ENCODE peak calls at places on chromosomes 2 and 18, in six cellular contexts. F is A549, L is HepG2, A is K562, O is upper lobe of left lung, Q is GM12878. X is an unnamed sample.

GRCh38 chr2:112491946-112492345 is 10.0 kb downstream of the TTL start:
- ATAC-seq in A (no peak), Q (no peak), L (no peak), O (no peak), F (no peak), X (no peak)

GRCh38 chr2:80073134-80073561 is 231.4 kb downstream of the LRRTM1 start:
- ATAC-seq in F (peak), L (peak), Q (peak), O (peak), A (peak), X (no peak)

GRCh38 chr2:63862802-63863201 is 21.1 kb downstream of the UGP2 start:
- ATAC-seq in A (no peak), F (peak), L (no peak), Q (no peak), O (no peak), X (no peak)

GRCh38 chr2:105646423-105647076 is 98.2 kb upstream of the NCK2 start:
- ATAC-seq in Q (no peak), F (no peak), A (no peak), L (no peak), O (no peak), X (no peak)

GRCh38 chr2:58834404-58834803 is 593.3 kb upstream of the FANCL start:
- ATAC-seq in Q (no peak), A (peak), O (no peak), F (no peak), L (no peak), X (no peak)

GRCh38 chr18:11887305-11888262 is 20.5 kb downstream of the MPPE1 start:
- ATAC-seq in L (peak), Q (no peak), O (peak), F (peak), A (no peak), X (no peak)

GRCh38 chr2:69138247-69138754 is 125.3 kb downstream of the ANTXR1 start:
- ATAC-seq in Q (no peak), L (no peak), O (peak), F (peak), A (no peak), X (peak)

GRCh38 chr2:196079052-196079451 is 10.4 kb upstream of the DNAH7 start:
- ATAC-seq in O (no peak), F (no peak), A (no peak), L (no peak), Q (no peak), X (no peak)

GRCh38 chr2:85179541-85179940 is 46.3 kb downstream of the TCF7L1 start:
- ATAC-seq in F (no peak), L (no peak), Q (no peak), O (no peak), A (no peak), X (no peak)

GRCh38 chr2:156490467-156490840 is 54.3 kb downstream of the GPD2 start:
- ATAC-seq in F (no peak), L (no peak), O (no peak), Q (peak), A (no peak), X (no peak)

GRCh38 chr2:101675512-101675911 is 22.0 kb upstream of the MAP4K4 start:
- ATAC-seq in F (no peak), L (no peak), O (no peak), Q (peak), A (no peak), X (no peak)

GRCh38 chr2:45799679-45800381 is 148.4 kb downstream of the PRKCE start:
- ATAC-seq in A (no peak), F (peak), L (peak), Q (no peak), O (no peak), X (no peak)

GRCh38 chr2:14623241-14623640 is 9.3 kb upstream of the LRATD1 start:
- ATAC-seq in F (no peak), A (no peak), Q (no peak), O (no peak), L (no peak), X (no peak)

GRCh38 chr18:48184118-48184517 is 225.1 kb downstream of the ZBTB7C start:
- ATAC-seq in F (no peak), O (peak), Q (no peak), L (no peak), A (no peak), X (peak)

GRCh38 chr2:174794851-174795374 is 30.6 kb upstream of the CHRNA1 start:
- ATAC-seq in L (no peak), F (no peak), O (no peak), A (no peak), Q (no peak), X (no peak)

GRCh38 chr2:64876137-64876647 is 113.0 kb upstream of the SLC1A4 start:
- ATAC-seq in F (peak), L (no peak), Q (no peak), O (peak), A (peak), X (peak)

GRCh38 chr2:86785456-86785855 is 5.3 kb downstream of the CD8A start:
- ATAC-seq in A (peak), L (no peak), F (no peak), Q (no peak), O (no peak), X (no peak)

GRCh38 chr18:199214-199613 is 40.9 kb downstream of the USP14 start:
- ATAC-seq in O (no peak), F (no peak), L (no peak), A (no peak), Q (no peak), X (no peak)

GRCh38 chr2:74708296-74708695 is 54.2 kb downstream of the SEMA4F start:
- ATAC-seq in F (no peak), A (no peak), Q (no peak), O (peak), L (no peak), X (no peak)

GRCh38 chr18:76528477-76529432 is 33.7 kb upstream of the ZNF516 start:
- ATAC-seq in F (peak), O (peak), L (peak), A (no peak), Q (peak), X (peak)

DNA sequence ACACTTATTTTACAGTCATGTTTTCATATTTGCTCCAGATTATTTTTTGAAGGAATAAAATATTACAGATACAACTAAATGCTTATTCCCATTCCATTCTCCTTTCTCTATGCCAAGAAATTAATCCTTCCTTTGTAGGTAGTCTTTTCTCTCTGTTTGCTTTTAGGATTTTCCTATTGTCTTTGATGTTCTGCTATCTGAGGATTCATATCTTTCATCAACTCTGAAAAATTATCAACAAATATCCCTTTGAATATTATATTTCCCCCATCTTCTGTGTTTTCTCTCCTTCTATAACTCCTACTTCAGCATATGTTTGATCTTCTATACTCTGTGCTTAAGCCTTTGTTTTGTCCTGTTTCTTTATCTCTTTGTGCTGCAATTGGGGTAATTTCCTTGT is 260.4 kb upstream of the RBMS1 start:
- ATAC-seq in F (no peak), Q (no peak), L (no peak), A (no peak), O (no peak), X (no peak)
- H3K4me3 ChIP-seq in F (no peak), Q (no peak), L (no peak), A (no peak), O (no peak), X (no peak)

DNA sequence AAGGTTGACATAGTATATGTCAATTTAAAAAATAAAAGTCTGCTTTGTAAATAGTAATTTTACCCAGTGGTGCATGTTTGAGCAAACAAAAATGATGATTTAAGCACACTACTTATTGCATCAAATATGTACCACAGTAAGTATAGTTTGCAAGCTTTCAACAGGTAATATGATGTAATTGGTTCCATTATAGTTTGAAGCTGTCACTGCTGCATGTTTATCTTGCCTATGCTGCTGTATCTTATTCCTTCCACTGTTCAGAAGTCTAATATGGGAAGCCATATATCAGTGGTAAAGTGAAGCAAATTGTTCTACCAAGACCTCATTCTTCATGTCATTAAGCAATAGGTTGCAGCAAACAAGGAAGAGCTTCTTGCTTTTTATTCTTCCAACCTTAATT is 78.6 kb upstream of the CSRNP3 start:
- ATAC-seq in L (no peak), O (no peak), F (no peak), A (no peak), Q (no peak), X (no peak)
- TF ChIP-seq EP300 in L (no peak), O (no peak), F (no peak), A (no peak), Q (no peak), X (no peak)

GRCh38 chr18:32470713-32471633 is at the start of gene GAREM1:
- ATAC-seq in A (peak), O (peak), F (peak), Q (peak), L (peak), X (peak)

GRCh38 chr18:32468147-32468845 is 2.4 kb downstream of the GAREM1 start:
- ATAC-seq in O (no peak), A (no peak), L (no peak), Q (no peak), F (no peak), X (no peak)

GRCh38 chr18:32470136-32470712 is 458 bp downstream of the GAREM1 start:
- ATAC-seq in F (peak), A (no peak), O (peak), Q (no peak), L (peak), X (peak)

GRCh38 chr18:32469691-32470131 is 971 bp downstream of the GAREM1 start:
- ATAC-seq in F (no peak), A (no peak), O (no peak), Q (no peak), L (no peak), X (no peak)

GRCh38 chr18:32469190-32469611 is 1.5 kb downstream of the GAREM1 start:
- ATAC-seq in A (no peak), F (peak), L (peak), O (no peak), Q (no peak), X (no peak)
- H3K4me3 ChIP-seq in A (no peak), F (peak), L (peak), O (no peak), Q (no peak), X (peak)

DNA sequence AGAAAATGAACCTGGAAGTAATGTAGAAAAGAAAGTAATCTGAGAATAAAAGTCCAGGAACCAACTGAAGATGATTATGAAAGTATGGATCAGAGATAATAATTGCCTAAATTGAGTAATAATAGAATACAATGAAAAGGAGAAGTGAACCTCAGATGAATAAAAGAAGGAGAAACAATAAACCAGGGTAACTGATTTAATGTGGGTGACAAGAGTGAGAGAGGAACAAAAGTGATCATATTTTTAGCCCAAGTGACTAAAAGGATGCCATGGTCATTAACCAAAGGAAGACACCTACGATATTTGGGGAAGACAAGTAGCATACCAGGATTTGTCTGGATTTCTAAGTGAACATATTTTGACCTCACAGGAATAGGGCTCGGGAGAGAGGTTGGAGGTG is 600.6 kb downstream of the RNF144A start:
- ATAC-seq in F (no peak), O (no peak), L (no peak), A (no peak), Q (peak), X (no peak)
- TF ChIP-seq EP300 in F (no peak), O (no peak), L (no peak), A (no peak), Q (peak), X (no peak)

DNA sequence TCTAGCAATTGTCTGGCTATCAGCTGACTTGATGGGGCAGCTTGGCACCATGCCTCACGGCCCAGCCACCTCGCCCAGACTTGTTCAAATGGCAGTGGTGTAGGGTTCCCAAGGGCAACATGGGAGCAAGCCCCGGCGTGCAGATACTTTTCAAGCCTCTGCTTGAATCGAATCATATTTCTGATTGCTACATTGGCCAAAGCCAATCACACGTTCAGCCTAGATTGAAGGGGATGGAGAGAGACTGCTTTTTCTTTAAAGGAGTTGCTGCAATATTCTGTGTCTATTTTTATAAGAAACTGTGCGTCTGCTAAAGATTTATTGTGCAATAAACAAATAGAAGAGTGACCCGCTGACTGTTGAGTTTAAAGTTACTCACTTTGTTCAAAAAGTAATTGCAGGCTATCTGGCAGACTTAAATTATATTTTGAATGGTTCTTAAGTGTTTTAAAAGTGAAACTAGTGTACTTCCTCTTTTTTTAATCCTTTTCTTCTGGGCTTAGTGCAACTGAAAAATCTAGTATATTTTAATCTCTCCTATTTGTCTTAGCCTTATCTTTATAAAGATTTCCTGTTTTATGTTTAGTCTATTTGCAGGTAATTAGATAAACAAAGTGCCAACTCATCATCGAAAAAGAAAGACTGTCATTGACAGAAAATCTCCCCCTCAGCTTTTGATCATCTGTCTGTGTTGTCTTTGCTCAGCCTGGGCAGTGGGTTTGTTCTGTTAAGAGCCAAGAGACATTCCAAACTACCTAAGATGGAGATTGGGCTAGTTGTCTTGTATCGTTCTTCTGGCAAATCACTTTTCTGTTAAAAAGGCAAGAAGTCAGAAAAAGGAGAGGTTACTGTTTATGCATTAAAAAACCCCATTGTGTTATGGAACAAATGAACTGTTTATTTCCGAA is 156.1 kb downstream of the TPGS2 start:
- ATAC-seq in F (no peak), L (no peak), O (peak), Q (peak), A (no peak), X (peak)
- H3K4me3 ChIP-seq in F (peak), L (no peak), O (no peak), Q (no peak), A (no peak), X (peak)

GRCh38 chr2:43399515-43400245 is 173.3 kb upstream of the ZFP36L2 start:
- ATAC-seq in A (no peak), F (no peak), Q (no peak), O (peak), L (no peak), X (peak)
- TF ChIP-seq EP300 in A (no peak), F (no peak), Q (no peak), O (no peak), L (no peak), X (no peak)

GRCh38 chr2:176138526-176139169 is 9.1 kb downstream of the HOXD8 start:
- ATAC-seq in F (no peak), A (no peak), Q (no peak), O (no peak), L (no peak), X (no peak)

GRCh38 chr2:176137883-176138282 is 8.4 kb downstream of the HOXD8 start:
- ATAC-seq in Q (no peak), A (no peak), L (no peak), O (no peak), F (no peak), X (no peak)

GRCh38 chr2:176137249-176137573 is 7.7 kb downstream of the HOXD8 start:
- ATAC-seq in Q (no peak), F (no peak), O (no peak), A (no peak), L (no peak), X (no peak)

GRCh38 chr2:176134978-176135575 is 5.6 kb downstream of the HOXD8 start:
- ATAC-seq in F (no peak), A (peak), O (no peak), Q (no peak), L (peak), X (no peak)

DNA sequence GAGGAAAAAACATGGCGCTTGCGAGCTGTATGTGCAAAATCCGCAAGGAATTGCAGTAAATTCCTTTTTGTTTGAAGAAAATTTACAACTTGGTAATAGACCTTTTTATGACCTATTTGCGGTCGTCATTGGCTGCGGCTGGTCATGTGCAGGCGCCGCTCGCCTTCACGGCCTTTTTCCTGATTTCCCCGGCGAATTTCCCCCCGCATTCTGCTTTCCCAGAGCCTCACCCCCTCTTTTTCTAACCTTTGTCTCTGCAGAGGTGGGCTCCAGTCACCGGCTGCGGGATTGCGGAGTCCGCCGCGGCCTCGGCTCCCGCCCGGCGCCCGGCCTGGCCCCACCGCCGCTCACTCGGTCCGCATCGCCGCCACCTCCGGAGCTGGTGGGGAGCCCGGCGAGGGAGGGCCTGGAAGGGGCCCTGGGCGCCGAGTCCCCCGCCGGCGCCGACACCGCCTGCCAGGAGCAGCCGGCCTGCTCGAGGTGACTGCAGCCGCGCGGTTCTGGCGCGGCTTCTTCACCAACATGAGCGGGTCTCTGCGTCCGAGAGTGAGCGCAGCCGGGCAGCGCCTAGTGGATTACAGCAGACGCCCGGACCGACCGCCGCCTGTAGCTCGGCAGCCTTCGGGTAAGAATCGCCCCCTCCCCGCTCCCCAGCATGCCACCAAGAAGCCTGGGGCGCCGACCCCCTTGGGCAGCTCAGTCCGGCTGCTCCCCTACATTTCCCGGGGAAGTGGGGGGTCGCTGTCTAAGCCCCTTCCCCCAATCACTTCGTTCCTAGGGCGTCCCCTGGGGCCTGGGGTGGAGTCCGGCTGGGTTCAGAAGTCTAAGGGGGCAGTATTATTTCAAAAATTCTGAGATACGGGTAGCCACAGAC is 7.1 kb downstream of the HOXD8 start:
- ATAC-seq in O (peak), L (peak), F (peak), Q (no peak), A (no peak), X (peak)
- H3K4me3 ChIP-seq in O (no peak), L (no peak), F (peak), Q (no peak), A (no peak), X (peak)

DNA sequence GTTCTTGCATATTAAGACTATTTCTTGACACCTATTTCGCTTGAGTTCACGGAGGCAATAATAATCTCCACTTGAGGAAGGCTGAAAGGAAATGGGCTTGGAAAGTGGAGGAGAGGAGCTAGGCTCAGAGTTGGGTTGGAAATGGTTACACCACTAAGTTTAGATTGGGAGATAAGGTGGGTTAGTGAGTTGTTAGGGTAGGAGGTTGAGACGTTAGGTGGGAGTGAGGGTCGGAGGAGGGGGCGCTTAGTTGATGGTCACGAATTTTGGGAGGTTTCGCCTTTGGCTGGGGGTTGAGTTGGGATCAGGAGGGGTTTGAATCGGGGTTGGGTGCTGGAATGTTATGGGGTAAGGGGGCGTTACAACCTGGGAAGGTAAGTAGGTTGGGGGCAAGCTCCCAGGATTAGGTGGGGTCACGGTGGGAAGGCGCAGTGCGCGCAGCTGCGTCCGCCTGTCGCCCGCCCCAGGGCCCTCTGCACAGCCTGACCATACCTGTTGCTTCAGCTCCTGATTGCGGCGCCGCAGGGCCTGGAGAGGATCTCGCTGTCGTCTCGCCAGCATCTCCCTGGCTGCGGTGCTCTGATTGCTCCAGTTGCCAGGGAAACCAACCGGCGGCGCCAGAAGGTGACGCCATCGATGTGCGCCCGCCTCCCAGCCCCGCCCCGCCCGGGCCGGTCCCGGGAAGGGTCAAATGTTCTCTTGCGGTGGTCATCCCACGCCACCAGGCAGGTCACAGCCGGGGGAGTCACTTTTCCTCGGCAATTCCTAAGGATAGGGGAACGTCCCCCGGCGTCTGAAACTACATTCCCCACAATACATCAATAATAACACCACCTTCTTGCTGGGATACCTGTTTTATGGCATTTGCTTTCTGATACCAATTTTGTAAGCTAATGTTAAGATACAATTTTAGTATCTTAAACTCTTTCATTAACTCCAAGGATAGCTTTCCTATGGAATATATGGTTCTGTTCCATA is at the start of gene NPHP1:
- ATAC-seq in A (peak), Q (peak), L (peak), F (peak), O (peak), X (peak)
- TF ChIP-seq EP300 in A (peak), Q (no peak), L (no peak), F (no peak), O (no peak), X (no peak)

X was measured in gastroesophageal sphincter.